ENCODE peak calls at places on chromosomes 16 and 17, in five cellular contexts. G is lower lobe of right lung, C is stomach, F is Right ventricle myocardium superior, H is sigmoid colon. K is an unnamed sample.

GRCh38 chr16:24858219-24859041 is 12.7 kb downstream of the SLC5A11 start:
- DNase-seq in H (peak), F (peak), C (peak), G (peak), K (peak)

GRCh38 chr17:73650617-73651200 is 6.5 kb upstream of the SDK2 start:
- DNase-seq in F (no peak), H (no peak), G (no peak), C (no peak), K (no peak)

GRCh38 chr16:11109551-11109950 is 146.5 kb downstream of the SOCS1 start:
- DNase-seq in G (no peak), H (no peak), F (no peak), C (peak), K (no peak)

GRCh38 chr17:57987582-57988300 is at the start of gene VEZF1:
- DNase-seq in F (peak), H (peak), G (peak), C (peak), K (peak)

GRCh38 chr17:69828087-69828486 is 246.9 kb upstream of the KCNJ16 start:
- DNase-seq in H (no peak), C (peak), G (no peak), F (peak), K (no peak)

GRCh38 chr17:9406046-9406631 is 169.5 kb downstream of the STX8 start:
- DNase-seq in C (no peak), F (no peak), H (no peak), G (no peak), K (no peak)

GRCh38 chr17:1173456-1174370 is 6.1 kb downstream of the ABR start:
- DNase-seq in C (no peak), G (no peak), F (peak), H (no peak), K (no peak)

GRCh38 chr17:19237389-19238166 is 412 bp downstream of the EPN2 start:
- DNase-seq in H (peak), C (peak), F (peak), G (peak), K (peak)

GRCh38 chr16:14013571-14014283 is 57.4 kb upstream of the MRTFB start:
- DNase-seq in G (no peak), F (no peak), H (no peak), C (no peak), K (no peak)

GRCh38 chr17:8707591-8708453 is 36.8 kb downstream of the CCDC42 start:
- DNase-seq in C (no peak), F (no peak), H (no peak), G (no peak), K (no peak)

GRCh38 chr16:20865420-20866126 is 34.6 kb downstream of the DCUN1D3 start:
- DNase-seq in F (no peak), H (no peak), C (no peak), G (no peak), K (no peak)

GRCh38 chr16:67774457-67774853 is 31.9 kb downstream of the RANBP10 start:
- DNase-seq in G (no peak), H (no peak), F (no peak), C (no peak), K (no peak)

GRCh38 chr17:40582328-40582901 is 17.1 kb upstream of the CCR7 start:
- DNase-seq in H (no peak), F (peak), C (peak), G (peak), K (peak)

GRCh38 chr17:69470702-69471101 is 56.2 kb downstream of the MAP2K6 start:
- DNase-seq in C (no peak), H (no peak), F (no peak), G (no peak), K (no peak)

GRCh38 chr16:78705694-78706093 is 606.2 kb downstream of the WWOX start:
- DNase-seq in G (no peak), H (no peak), C (no peak), F (no peak), K (no peak)

GRCh38 chr16:69762843-69763556 is 868 bp downstream of the WWP2 start:
- DNase-seq in F (no peak), G (no peak), C (no peak), H (no peak), K (no peak)

GRCh38 chr17:45950888-45951287 is 48.2 kb upstream of the STH start:
- DNase-seq in F (no peak), G (no peak), H (no peak), C (no peak), K (no peak)

GRCh38 chr17:66810951-66811682 is 23.8 kb upstream of the CACNG5 start:
- DNase-seq in F (no peak), G (no peak), H (peak), C (no peak), K (no peak)

GRCh38 chr17:17582372-17582771 is 9.1 kb downstream of the PEMT start:
- DNase-seq in G (no peak), H (no peak), C (no peak), F (no peak), K (no peak)